ENCODE peak calls at places on chromosome 1, in nine cellular contexts. One of them, this sample, is unnamed.

GRCh38 chr1:145690587-145691558 is 16.3 kb downstream of the PDZK1 start:
- DNase-seq in HFF-Myc: no peak
- DNase-seq in naive thymus-derived CD8-positive, alpha-beta T cell: peak
- DNase-seq in EL: peak
- DNase-seq in hypothalamus: no peak
- DNase-seq in ELR: peak
- DNase-seq in stimulated activated naive CD4-positive, alpha-beta T cell treated with Interleukin-2 at 50 U/mL for 16 hours: peak
- DNase-seq in SJSA1: no peak
- DNase-seq in H7: peak
- DNase-seq in this sample: peak

GRCh38 chr1:53121319-53122172 is 20.9 kb downstream of the SLC1A7 start:
- DNase-seq in hypothalamus: no peak
- DNase-seq in EL: no peak
- DNase-seq in HFF-Myc: no peak
- DNase-seq in naive thymus-derived CD8-positive, alpha-beta T cell: no peak
- DNase-seq in ELR: peak
- DNase-seq in stimulated activated naive CD4-positive, alpha-beta T cell treated with Interleukin-2 at 50 U/mL for 16 hours: no peak
- DNase-seq in SJSA1: peak
- DNase-seq in H7: peak
- DNase-seq in this sample: no peak

GRCh38 chr1:70966018-70966638 is 81.5 kb downstream of the PTGER3 start:
- DNase-seq in HFF-Myc: no peak
- DNase-seq in H7: no peak
- DNase-seq in stimulated activated naive CD4-positive, alpha-beta T cell treated with Interleukin-2 at 50 U/mL for 16 hours: no peak
- DNase-seq in hypothalamus: no peak
- DNase-seq in ELR: peak
- DNase-seq in naive thymus-derived CD8-positive, alpha-beta T cell: no peak
- DNase-seq in SJSA1: no peak
- DNase-seq in EL: peak
- DNase-seq in this sample: peak

GRCh38 chr1:8941906-8942305 is 3.8 kb upstream of the CA6 start:
- DNase-seq in naive thymus-derived CD8-positive, alpha-beta T cell: no peak
- DNase-seq in HFF-Myc: no peak
- DNase-seq in SJSA1: peak
- DNase-seq in ELR: peak
- DNase-seq in stimulated activated naive CD4-positive, alpha-beta T cell treated with Interleukin-2 at 50 U/mL for 16 hours: no peak
- DNase-seq in H7: no peak
- DNase-seq in EL: peak
- DNase-seq in hypothalamus: peak
- DNase-seq in this sample: peak

GRCh38 chr1:20705356-20705755 is 12.5 kb downstream of the KIF17 start:
- DNase-seq in SJSA1: no peak
- DNase-seq in hypothalamus: no peak
- DNase-seq in EL: no peak
- DNase-seq in stimulated activated naive CD4-positive, alpha-beta T cell treated with Interleukin-2 at 50 U/mL for 16 hours: no peak
- DNase-seq in naive thymus-derived CD8-positive, alpha-beta T cell: no peak
- DNase-seq in HFF-Myc: no peak
- DNase-seq in ELR: no peak
- DNase-seq in H7: no peak
- DNase-seq in this sample: no peak

GRCh38 chr1:27672750-27673112 is 739 bp upstream of the IFI6 start:
- DNase-seq in naive thymus-derived CD8-positive, alpha-beta T cell: no peak
- DNase-seq in SJSA1: no peak
- DNase-seq in EL: peak
- DNase-seq in hypothalamus: no peak
- DNase-seq in HFF-Myc: no peak
- DNase-seq in H7: no peak
- DNase-seq in stimulated activated naive CD4-positive, alpha-beta T cell treated with Interleukin-2 at 50 U/mL for 16 hours: no peak
- DNase-seq in ELR: peak
- DNase-seq in this sample: no peak

GRCh38 chr1:4587721-4588120 is 66.7 kb upstream of the AJAP1 start:
- DNase-seq in hypothalamus: no peak
- DNase-seq in HFF-Myc: no peak
- DNase-seq in stimulated activated naive CD4-positive, alpha-beta T cell treated with Interleukin-2 at 50 U/mL for 16 hours: no peak
- DNase-seq in SJSA1: no peak
- DNase-seq in ELR: no peak
- DNase-seq in naive thymus-derived CD8-positive, alpha-beta T cell: no peak
- DNase-seq in H7: no peak
- DNase-seq in EL: no peak
- DNase-seq in this sample: no peak

GRCh38 chr1:47591801-47592200 is 154.0 kb downstream of the FOXD2 start:
- DNase-seq in ELR: no peak
- DNase-seq in stimulated activated naive CD4-positive, alpha-beta T cell treated with Interleukin-2 at 50 U/mL for 16 hours: no peak
- DNase-seq in hypothalamus: no peak
- DNase-seq in EL: no peak
- DNase-seq in H7: no peak
- DNase-seq in naive thymus-derived CD8-positive, alpha-beta T cell: no peak
- DNase-seq in SJSA1: no peak
- DNase-seq in HFF-Myc: no peak
- DNase-seq in this sample: no peak

GRCh38 chr1:96464991-96465875 is 256.4 kb upstream of the PTBP2 start:
- DNase-seq in SJSA1: no peak
- DNase-seq in H7: peak
- DNase-seq in naive thymus-derived CD8-positive, alpha-beta T cell: no peak
- DNase-seq in HFF-Myc: no peak
- DNase-seq in stimulated activated naive CD4-positive, alpha-beta T cell treated with Interleukin-2 at 50 U/mL for 16 hours: no peak
- DNase-seq in ELR: no peak
- DNase-seq in EL: no peak
- DNase-seq in hypothalamus: no peak
- DNase-seq in this sample: no peak

GRCh38 chr1:17274186-17275170 is 25.6 kb downstream of the PADI3 start:
- DNase-seq in H7: peak
- DNase-seq in SJSA1: peak
- DNase-seq in HFF-Myc: no peak
- DNase-seq in EL: peak
- DNase-seq in hypothalamus: no peak
- DNase-seq in ELR: peak
- DNase-seq in naive thymus-derived CD8-positive, alpha-beta T cell: no peak
- DNase-seq in stimulated activated naive CD4-positive, alpha-beta T cell treated with Interleukin-2 at 50 U/mL for 16 hours: peak
- DNase-seq in this sample: peak

GRCh38 chr1:225875044-225875822 is 6.9 kb downstream of the TMEM63A start:
- DNase-seq in EL: no peak
- DNase-seq in SJSA1: no peak
- DNase-seq in HFF-Myc: no peak
- DNase-seq in ELR: peak
- DNase-seq in hypothalamus: no peak
- DNase-seq in stimulated activated naive CD4-positive, alpha-beta T cell treated with Interleukin-2 at 50 U/mL for 16 hours: no peak
- DNase-seq in H7: no peak
- DNase-seq in naive thymus-derived CD8-positive, alpha-beta T cell: no peak
- DNase-seq in this sample: peak

GRCh38 chr1:169005776-169006175 is 100.7 kb upstream of the ATP1B1 start:
- DNase-seq in stimulated activated naive CD4-positive, alpha-beta T cell treated with Interleukin-2 at 50 U/mL for 16 hours: no peak
- DNase-seq in H7: no peak
- DNase-seq in EL: no peak
- DNase-seq in naive thymus-derived CD8-positive, alpha-beta T cell: no peak
- DNase-seq in SJSA1: no peak
- DNase-seq in HFF-Myc: no peak
- DNase-seq in hypothalamus: peak
- DNase-seq in ELR: no peak
- DNase-seq in this sample: no peak

GRCh38 chr1:67053535-67053784 is 488 bp downstream of the SLC35D1 start:
- DNase-seq in HFF-Myc: no peak
- DNase-seq in hypothalamus: no peak
- DNase-seq in H7: peak
- DNase-seq in stimulated activated naive CD4-positive, alpha-beta T cell treated with Interleukin-2 at 50 U/mL for 16 hours: peak
- DNase-seq in naive thymus-derived CD8-positive, alpha-beta T cell: no peak
- DNase-seq in ELR: no peak
- DNase-seq in EL: no peak
- DNase-seq in SJSA1: peak
- DNase-seq in this sample: no peak

GRCh38 chr1:85374160-85374559 is 90.8 kb downstream of the DDAH1 start:
- DNase-seq in HFF-Myc: no peak
- DNase-seq in stimulated activated naive CD4-positive, alpha-beta T cell treated with Interleukin-2 at 50 U/mL for 16 hours: no peak
- DNase-seq in SJSA1: peak
- DNase-seq in naive thymus-derived CD8-positive, alpha-beta T cell: no peak
- DNase-seq in ELR: peak
- DNase-seq in hypothalamus: no peak
- DNase-seq in H7: no peak
- DNase-seq in EL: peak
- DNase-seq in this sample: peak

GRCh38 chr1:80633947-80634710 is 1166.6 kb upstream of the ADGRL2 start:
- DNase-seq in ELR: no peak
- DNase-seq in EL: no peak
- DNase-seq in naive thymus-derived CD8-positive, alpha-beta T cell: no peak
- DNase-seq in hypothalamus: no peak
- DNase-seq in HFF-Myc: no peak
- DNase-seq in SJSA1: no peak
- DNase-seq in H7: no peak
- DNase-seq in stimulated activated naive CD4-positive, alpha-beta T cell treated with Interleukin-2 at 50 U/mL for 16 hours: no peak
- DNase-seq in this sample: no peak

GRCh38 chr1:107919953-107920352 is 45.0 kb downstream of the VAV3 start:
- DNase-seq in naive thymus-derived CD8-positive, alpha-beta T cell: no peak
- DNase-seq in SJSA1: no peak
- DNase-seq in stimulated activated naive CD4-positive, alpha-beta T cell treated with Interleukin-2 at 50 U/mL for 16 hours: no peak
- DNase-seq in hypothalamus: no peak
- DNase-seq in ELR: no peak
- DNase-seq in EL: no peak
- DNase-seq in HFF-Myc: no peak
- DNase-seq in H7: no peak
- DNase-seq in this sample: no peak

GRCh38 chr1:151991663-151992344 is 1.9 kb downstream of the S100A10 start:
- DNase-seq in SJSA1: no peak
- DNase-seq in stimulated activated naive CD4-positive, alpha-beta T cell treated with Interleukin-2 at 50 U/mL for 16 hours: no peak
- DNase-seq in HFF-Myc: no peak
- DNase-seq in EL: no peak
- DNase-seq in H7: no peak
- DNase-seq in ELR: no peak
- DNase-seq in naive thymus-derived CD8-positive, alpha-beta T cell: no peak
- DNase-seq in hypothalamus: no peak
- DNase-seq in this sample: no peak

GRCh38 chr1:34359411-34359810 is 182.7 kb downstream of the C1orf94 start:
- DNase-seq in H7: no peak
- DNase-seq in stimulated activated naive CD4-positive, alpha-beta T cell treated with Interleukin-2 at 50 U/mL for 16 hours: no peak
- DNase-seq in ELR: no peak
- DNase-seq in naive thymus-derived CD8-positive, alpha-beta T cell: no peak
- DNase-seq in hypothalamus: no peak
- DNase-seq in EL: no peak
- DNase-seq in SJSA1: no peak
- DNase-seq in HFF-Myc: no peak
- DNase-seq in this sample: no peak

GRCh38 chr1:181423301-181423918 is 59.9 kb upstream of the CACNA1E start:
- DNase-seq in naive thymus-derived CD8-positive, alpha-beta T cell: peak
- DNase-seq in stimulated activated naive CD4-positive, alpha-beta T cell treated with Interleukin-2 at 50 U/mL for 16 hours: no peak
- DNase-seq in SJSA1: no peak
- DNase-seq in HFF-Myc: no peak
- DNase-seq in H7: peak
- DNase-seq in EL: peak
- DNase-seq in hypothalamus: peak
- DNase-seq in ELR: peak
- DNase-seq in this sample: peak